ENCODE peak calls at places on chromosome 13, in five cellular contexts. D is testis, G is tibial nerve, I is adrenal gland, J is A549. F is an unnamed sample.

GRCh38 chr13:27455331-27455855 is 5.0 kb upstream of the MTIF3 start:
- DNase-seq in J (no peak), G (no peak), I (no peak), D (no peak), F (no peak)

GRCh38 chr13:107480130-107480529 is 735.2 kb downstream of the LIG4 start:
- DNase-seq in J (no peak), G (no peak), I (no peak), D (no peak), F (no peak)

GRCh38 chr13:93158565-93158964 is 68.0 kb upstream of the GPC6 start:
- DNase-seq in J (no peak), D (no peak), I (no peak), G (no peak), F (no peak)

GRCh38 chr13:98353750-98354149 is 176.7 kb upstream of the RNF113B start:
- DNase-seq in G (no peak), J (no peak), I (no peak), D (no peak), F (no peak)

GRCh38 chr13:87986639-87987250 is 315.6 kb downstream of the SLITRK5 start:
- DNase-seq in I (no peak), G (no peak), D (no peak), J (no peak), F (no peak)

GRCh38 chr13:87524775-87525174 is 146.4 kb upstream of the SLITRK5 start:
- DNase-seq in I (no peak), D (no peak), G (no peak), J (no peak), F (no peak)

GRCh38 chr13:111402441-111402840 is 82.0 kb downstream of the TEX29 start:
- DNase-seq in J (no peak), D (no peak), I (no peak), G (no peak), F (no peak)

GRCh38 chr13:93060144-93060543 is 166.5 kb upstream of the GPC6 start:
- DNase-seq in J (no peak), I (no peak), G (no peak), D (no peak), F (no peak)

GRCh38 chr13:73603646-73604045 is 530.6 kb downstream of the KLF12 start:
- DNase-seq in G (no peak), J (no peak), D (no peak), I (no peak), F (no peak)

GRCh38 chr13:67643656-67644055 is 413.5 kb upstream of the PCDH9 start:
- DNase-seq in G (no peak), J (no peak), D (no peak), I (no peak), F (no peak)

GRCh38 chr13:19958119-19959111 is at the start of gene ZMYM2:
- DNase-seq in G (peak; percentile 94), J (peak; percentile 82), D (peak; percentile 99), I (peak; percentile 98), F (peak; percentile 91)
- TF ChIP-seq POLR2A in G (peak; percentile 66), J (peak; percentile 27), D (peak; percentile 34), I (peak; percentile 86), F (no peak)

GRCh38 chr13:44918323-44919102 is 70.8 kb downstream of the NUFIP1 start:
- DNase-seq in G (peak; percentile 77), D (peak; percentile 93), I (peak; percentile 95), J (peak; percentile 51), F (peak; percentile 46)
- TF ChIP-seq POLR2A in G (peak; percentile 56), D (peak; percentile 11), I (no peak), J (peak; percentile 47), F (no peak)

DNA sequence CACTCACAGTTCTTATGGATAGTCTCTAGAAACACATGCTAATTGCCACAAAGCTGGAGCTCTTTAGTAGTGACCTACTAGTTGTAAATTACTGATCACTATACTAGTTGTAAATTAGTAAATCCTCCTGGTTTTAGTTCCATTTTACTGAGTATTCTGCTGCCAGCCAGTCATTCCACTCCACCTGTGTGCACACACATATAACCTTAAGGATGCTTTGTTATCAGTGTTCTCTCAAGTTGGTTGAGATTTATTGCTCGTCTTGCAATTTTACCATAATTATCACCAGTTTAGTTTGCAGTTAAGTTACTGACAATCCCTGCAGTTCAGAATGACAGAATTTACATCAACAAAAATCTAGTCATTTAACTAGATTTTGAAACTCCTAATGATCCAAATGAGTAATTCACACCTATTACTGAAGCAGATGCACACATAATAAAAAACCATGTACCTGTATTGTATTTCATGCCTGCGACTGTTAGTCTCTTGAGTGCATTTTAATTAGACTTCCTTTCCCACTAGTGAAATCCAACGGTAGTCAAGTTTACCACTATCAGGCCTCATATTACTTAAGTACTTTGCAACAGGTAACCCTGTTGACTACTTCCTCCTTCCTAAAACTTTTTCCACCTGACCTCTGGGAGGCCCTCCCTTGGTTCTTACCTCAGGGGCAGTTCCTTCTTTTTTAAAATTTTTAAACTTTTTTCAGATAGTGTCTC is 7.6 kb downstream of the TPT1 start:
- DNase-seq in D (no peak), G (no peak), I (no peak), J (no peak), F (no peak)
- TF ChIP-seq POLR2A in D (no peak), G (no peak), I (no peak), J (no peak), F (no peak)

GRCh38 chr13:50420720-50421456 is 405.6 kb downstream of the KCNRG start:
- DNase-seq in I (peak; percentile 28), J (no peak), D (no peak), G (no peak), F (no peak)
- TF ChIP-seq POLR2A in I (no peak), J (no peak), D (no peak), G (no peak), F (no peak)

DNA sequence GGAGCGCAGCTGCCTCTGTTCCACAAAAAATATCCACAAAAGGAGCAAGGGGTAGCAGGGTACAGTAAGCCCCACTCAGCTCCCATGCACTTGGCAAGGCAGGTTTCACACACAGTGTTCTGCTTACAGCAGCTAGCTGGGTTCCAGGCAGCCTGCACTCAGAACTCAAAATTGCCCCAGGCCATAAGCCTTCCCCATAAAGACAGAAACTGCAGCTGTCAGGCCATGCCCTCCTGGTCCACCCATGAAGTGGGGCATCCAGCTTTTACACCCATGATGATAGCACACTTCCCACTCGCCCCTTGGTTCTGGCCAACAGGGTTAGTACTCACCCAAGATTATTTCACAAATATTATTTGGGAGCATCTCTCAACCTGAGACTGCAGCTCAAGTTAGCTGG is 130.1 kb downstream of the CYSLTR2 start:
- DNase-seq in J (no peak), D (no peak), I (no peak), G (no peak), F (no peak)
- TF ChIP-seq POLR2A in J (no peak), D (no peak), I (no peak), G (no peak), F (no peak)

F was measured in GM12891.